ENCODE peak calls at places on chromosomes 13 and 19, in five cellular contexts. B is activated B cell treated with CpG ODN at 0.5 μM for 24 hours, C is upper lobe of right lung, X is fibroblast of villous mesenchyme, L is A549. F is an unnamed sample.

GRCh38 chr19:33509774-33510173 is 11.8 kb downstream of the PEPD start:
- DNase-seq in C (no peak), B (no peak), X (no peak), L (no peak), F (no peak)

GRCh38 chr19:53958168-53958571 is 4.6 kb upstream of the CACNG8 start:
- DNase-seq in C (peak), L (no peak), B (no peak), X (no peak), F (no peak)

GRCh38 chr19:15401397-15401710 is 17.4 kb downstream of the AKAP8L start:
- DNase-seq in L (no peak), B (no peak), X (no peak), C (no peak), F (no peak)

GRCh38 chr19:45876411-45877197 is 9.3 kb downstream of the IRF2BP1 start:
- DNase-seq in L (no peak), C (peak), B (no peak), X (peak), F (no peak)

GRCh38 chr13:85191996-85192395 is 607.2 kb downstream of the SLITRK6 start:
- DNase-seq in B (no peak), X (no peak), C (no peak), L (no peak), F (no peak)

GRCh38 chr13:67857581-67858310 is 627.6 kb upstream of the PCDH9 start:
- DNase-seq in L (no peak), X (no peak), C (no peak), B (no peak), F (no peak)

GRCh38 chr13:62033932-62034331 is 618.3 kb upstream of the PCDH20 start:
- DNase-seq in X (no peak), C (no peak), L (no peak), B (no peak), F (no peak)

GRCh38 chr13:111216166-111216960 is 101.3 kb downstream of the ARHGEF7 start:
- DNase-seq in X (peak), C (no peak), L (peak), B (no peak), F (no peak)

GRCh38 chr13:82947121-82948077 is 934.9 kb downstream of the SLITRK1 start:
- DNase-seq in L (no peak), B (no peak), C (no peak), X (peak), F (peak)

GRCh38 chr13:29730253-29730652 is 120.2 kb downstream of the UBL3 start:
- DNase-seq in X (no peak), C (no peak), B (no peak), L (no peak), F (no peak)

GRCh38 chr13:51856998-51857397 is 4.8 kb upstream of the CCDC70 start:
- DNase-seq in L (no peak), X (no peak), B (no peak), C (no peak), F (no peak)

GRCh38 chr13:113581871-113582270 is 2.7 kb upstream of the TFDP1 start:
- DNase-seq in L (no peak), C (peak), B (no peak), X (no peak), F (no peak)

GRCh38 chr13:79501538-79502232 is 20.7 kb downstream of the NDFIP2 start:
- DNase-seq in L (no peak), C (no peak), B (no peak), X (no peak), F (peak)

GRCh38 chr13:34901577-34901976 is 40.5 kb upstream of the NBEA start:
- DNase-seq in B (no peak), L (no peak), C (no peak), X (no peak), F (no peak)

GRCh38 chr19:45100797-45101196 is 7.8 kb downstream of the PPP1R37 start:
- DNase-seq in X (peak), B (no peak), L (no peak), C (no peak), F (peak)

GRCh38 chr13:32427852-32428580 is at the start of gene N4BP2L1:
- DNase-seq in C (peak), B (peak), L (peak), X (no peak), F (no peak)

GRCh38 chr13:44068169-44068568 is 188.5 kb downstream of the LACC1 start:
- DNase-seq in X (no peak), C (no peak), L (no peak), B (no peak), F (peak)

GRCh38 chr13:19959141-19959830 is 759 bp downstream of the ZMYM2 start:
- DNase-seq in L (peak), C (peak), B (peak), X (peak), F (peak)

GRCh38 chr19:41709951-41710645 is 1.7 kb downstream of the CEACAM5 start:
- DNase-seq in X (no peak), L (no peak), B (peak), C (no peak), F (no peak)

GRCh38 chr19:2727640-2727944 is 6.4 kb upstream of the DIRAS1 start:
- DNase-seq in L (no peak), C (no peak), X (no peak), B (no peak), F (no peak)

GRCh38 chr19:31595521-31595920 is 246.3 kb upstream of the TSHZ3 start:
- DNase-seq in X (no peak), L (no peak), B (no peak), C (no peak), F (no peak)

GRCh38 chr13:99028890-99029289 is 51.0 kb upstream of the DOCK9 start:
- DNase-seq in X (no peak), L (no peak), B (no peak), C (no peak), F (no peak)
- TF ChIP-seq CTCF in X (peak), L (no peak), B (no peak), C (peak), F (peak)

GRCh38 chr19:861099-861755 is 1.8 kb downstream of the CFD start:
- DNase-seq in C (peak), L (no peak), X (no peak), B (no peak), F (no peak)

GRCh38 chr19:862529-863304 is 3.3 kb downstream of the CFD start:
- DNase-seq in C (peak), L (no peak), X (peak), B (peak), F (peak)

GRCh38 chr19:858868-859843 is at the start of gene CFD:
- DNase-seq in B (no peak), L (no peak), X (peak), C (peak), F (no peak)

GRCh38 chr19:861756-862528 is 2.5 kb downstream of the CFD start:
- DNase-seq in C (peak), B (peak), X (no peak), L (no peak), F (no peak)

DNA sequence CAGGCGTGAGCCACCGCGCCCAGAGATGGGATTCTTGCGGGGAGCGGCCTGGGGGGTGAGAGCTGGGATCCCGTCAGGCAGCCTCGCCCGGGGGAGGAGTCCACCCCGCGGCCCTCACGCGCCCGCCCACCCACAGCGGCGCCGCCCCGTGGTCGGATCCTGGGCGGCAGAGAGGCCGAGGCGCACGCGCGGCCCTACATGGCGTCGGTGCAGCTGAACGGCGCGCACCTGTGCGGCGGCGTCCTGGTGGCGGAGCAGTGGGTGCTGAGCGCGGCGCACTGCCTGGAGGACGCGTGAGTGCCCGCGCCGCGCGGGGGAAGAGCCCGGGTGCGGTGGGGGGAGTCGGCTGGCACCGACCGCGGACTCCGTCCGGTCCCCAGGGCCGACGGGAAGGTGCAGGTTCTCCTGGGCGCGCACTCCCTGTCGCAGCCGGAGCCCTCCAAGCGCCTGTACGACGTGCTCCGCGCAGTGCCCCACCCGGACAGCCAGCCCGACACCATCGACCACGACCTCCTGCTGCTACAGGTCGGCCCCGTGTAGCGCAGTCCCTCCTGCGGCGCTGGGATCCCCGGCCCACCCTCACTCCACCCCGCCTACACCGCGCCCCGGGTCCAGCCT is 1.1 kb downstream of the CFD start:
- DNase-seq in L (peak), C (peak), X (peak), B (peak), F (peak)
- TF ChIP-seq CTCF in L (peak), C (no peak), X (peak), B (no peak), F (peak)

DNA sequence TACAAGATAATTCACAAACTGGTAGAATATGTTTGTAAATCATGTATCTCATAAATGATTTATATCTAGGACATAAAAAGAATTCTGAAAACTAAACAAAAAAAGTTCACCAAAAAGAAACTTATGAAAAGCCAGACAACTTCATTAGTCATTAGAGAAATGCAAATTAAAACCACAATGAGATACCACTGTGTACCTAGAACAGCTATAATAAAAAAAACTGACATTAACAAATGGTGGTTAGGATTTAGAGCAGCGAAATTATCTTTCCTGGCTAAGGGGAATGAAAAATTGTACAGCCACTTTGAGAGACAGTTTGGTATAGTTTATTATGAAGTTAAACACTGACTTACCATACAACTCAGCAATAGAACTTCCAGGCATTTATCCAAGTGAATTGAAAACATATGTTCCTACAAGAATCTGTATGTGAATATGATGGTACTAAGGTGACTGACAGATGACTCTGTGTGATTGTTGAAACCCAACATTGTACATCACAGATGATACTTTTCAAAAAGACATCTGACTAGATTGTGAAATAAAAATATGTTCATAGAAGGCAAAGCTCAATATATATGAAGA is 41.8 kb downstream of the UGGT2 start:
- DNase-seq in B (no peak), L (no peak), X (no peak), C (no peak), F (no peak)
- TF ChIP-seq CTCF in B (no peak), L (no peak), X (no peak), C (no peak), F (no peak)

DNA sequence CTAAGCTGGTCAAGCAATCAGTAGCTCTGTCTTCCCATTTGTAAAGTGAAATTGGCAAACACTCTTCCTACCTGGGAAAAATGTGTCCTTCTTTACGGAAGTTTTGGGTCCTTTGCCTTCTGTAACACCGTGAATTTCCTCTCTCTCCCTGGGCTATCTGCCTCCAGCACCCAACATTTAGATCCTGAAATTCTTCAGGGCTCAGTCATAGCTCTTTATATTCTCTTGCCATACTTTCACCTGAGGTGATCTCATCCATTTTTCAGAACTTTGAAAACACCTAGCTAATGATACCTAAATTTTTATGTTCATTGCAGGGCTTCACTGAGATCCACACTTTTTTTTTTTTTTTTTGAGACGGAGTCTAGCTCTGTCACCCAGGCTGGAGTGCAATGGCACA is 1042.2 kb downstream of the DIAPH3 start:
- DNase-seq in L (no peak), X (no peak), C (no peak), B (no peak), F (no peak)
- TF ChIP-seq CTCF in L (no peak), X (no peak), C (no peak), B (no peak), F (no peak)

DNA sequence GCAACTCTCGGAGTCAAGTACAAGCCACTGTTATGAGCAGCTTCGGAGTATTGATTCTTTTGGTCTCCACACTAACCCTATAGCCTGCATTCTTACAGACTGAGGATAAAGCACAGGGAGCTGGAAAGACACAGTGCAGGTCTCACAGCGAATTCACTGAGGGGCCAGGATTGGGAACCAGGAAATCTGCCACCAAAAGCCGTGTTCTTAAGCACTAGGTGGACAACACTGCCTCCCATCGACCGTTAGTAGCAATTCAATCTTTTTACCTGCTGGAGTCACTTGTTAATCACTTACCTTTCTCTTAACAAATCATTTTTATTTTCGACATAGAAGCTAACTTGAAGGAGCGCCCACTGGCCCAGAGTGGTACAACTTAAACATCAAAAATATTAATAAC is 6.3 kb downstream of the PMIS2 start:
- DNase-seq in L (peak), B (no peak), C (no peak), X (peak), F (no peak)
- TF ChIP-seq CTCF in L (peak), B (no peak), C (peak), X (peak), F (peak)